ENCODE peak calls at places on chromosomes 5 and 9, in five cellular contexts. One of them, this sample, is unnamed.

GRCh38 chr5:160198886-160199409 is 30.4 kb upstream of the FABP6 start:
- DNase-seq in IMR-90: no peak
- DNase-seq in H1: no peak
- DNase-seq in mesenchymal stem cell: peak; percentile 8
- DNase-seq in neuronal stem cell: no peak
- DNase-seq in this sample: peak; percentile 38

GRCh38 chr5:148585988-148586387 is 68.3 kb downstream of the HTR4 start:
- DNase-seq in IMR-90: no peak
- DNase-seq in H1: no peak
- DNase-seq in mesenchymal stem cell: no peak
- DNase-seq in neuronal stem cell: no peak
- DNase-seq in this sample: no peak

GRCh38 chr9:98280574-98280973 is 25.1 kb upstream of the TBC1D2 start:
- DNase-seq in IMR-90: no peak
- DNase-seq in H1: no peak
- DNase-seq in mesenchymal stem cell: no peak
- DNase-seq in neuronal stem cell: no peak
- DNase-seq in this sample: no peak

GRCh38 chr5:56099346-56099745 is 104.6 kb upstream of the IL6ST start:
- DNase-seq in IMR-90: peak; percentile 56
- DNase-seq in H1: no peak
- DNase-seq in mesenchymal stem cell: peak; percentile 35
- DNase-seq in neuronal stem cell: no peak
- DNase-seq in this sample: no peak

GRCh38 chr5:172658869-172659513 is 17.9 kb downstream of the NEURL1B start:
- DNase-seq in IMR-90: peak; percentile 46
- DNase-seq in H1: no peak
- DNase-seq in mesenchymal stem cell: peak; percentile 48
- DNase-seq in neuronal stem cell: no peak
- DNase-seq in this sample: no peak

GRCh38 chr9:132141364-132141947 is 20.4 kb upstream of the NTNG2 start:
- DNase-seq in IMR-90: no peak
- DNase-seq in H1: no peak
- DNase-seq in mesenchymal stem cell: peak; percentile 2
- DNase-seq in neuronal stem cell: peak; percentile 77
- DNase-seq in this sample: no peak

GRCh38 chr9:7033611-7034010 is 275.8 kb downstream of the KDM4C start:
- DNase-seq in IMR-90: no peak
- DNase-seq in H1: no peak
- DNase-seq in mesenchymal stem cell: no peak
- DNase-seq in neuronal stem cell: no peak
- DNase-seq in this sample: no peak

GRCh38 chr9:110582156-110582555 is 2.6 kb upstream of the SVEP1 start:
- DNase-seq in IMR-90: no peak
- DNase-seq in H1: no peak
- DNase-seq in mesenchymal stem cell: peak; percentile 54
- DNase-seq in neuronal stem cell: no peak
- DNase-seq in this sample: peak; percentile 41

GRCh38 chr5:132431682-132432081 is 58.9 kb downstream of the IRF1 start:
- DNase-seq in IMR-90: no peak
- DNase-seq in H1: no peak
- DNase-seq in mesenchymal stem cell: no peak
- DNase-seq in neuronal stem cell: no peak
- DNase-seq in this sample: no peak

GRCh38 chr9:27047126-27047525 is 41.7 kb upstream of the LRRC19 start:
- DNase-seq in IMR-90: no peak
- DNase-seq in H1: no peak
- DNase-seq in mesenchymal stem cell: no peak
- DNase-seq in neuronal stem cell: no peak
- DNase-seq in this sample: no peak

GRCh38 chr9:109600142-109600541 is 102.0 kb upstream of the PTPN3 start:
- DNase-seq in IMR-90: peak; percentile 80
- DNase-seq in H1: no peak
- DNase-seq in mesenchymal stem cell: peak; percentile 51
- DNase-seq in neuronal stem cell: no peak
- DNase-seq in this sample: no peak

GRCh38 chr9:71769175-71770165 is 1.2 kb upstream of the CEMIP2 start:
- DNase-seq in IMR-90: no peak
- DNase-seq in H1: no peak
- DNase-seq in mesenchymal stem cell: peak; percentile 45
- DNase-seq in neuronal stem cell: no peak
- DNase-seq in this sample: peak; percentile 94

GRCh38 chr9:136175745-136176290 is 29.1 kb downstream of the LHX3 start:
- DNase-seq in IMR-90: no peak
- DNase-seq in H1: no peak
- DNase-seq in mesenchymal stem cell: no peak
- DNase-seq in neuronal stem cell: no peak
- DNase-seq in this sample: no peak

GRCh38 chr9:134624827-134625181 is 16.8 kb upstream of the COL5A1 start:
- DNase-seq in IMR-90: peak; percentile 87
- DNase-seq in H1: no peak
- DNase-seq in mesenchymal stem cell: peak; percentile 97
- DNase-seq in neuronal stem cell: no peak
- DNase-seq in this sample: peak; percentile 16

GRCh38 chr5:73318308-73318719 is 130.3 kb downstream of the FOXD1 start:
- DNase-seq in IMR-90: peak; percentile 77
- DNase-seq in H1: no peak
- DNase-seq in mesenchymal stem cell: no peak
- DNase-seq in neuronal stem cell: no peak
- DNase-seq in this sample: no peak

GRCh38 chr5:133391349-133392136 is 220.8 kb downstream of the FSTL4 start:
- DNase-seq in IMR-90: no peak
- DNase-seq in H1: no peak
- DNase-seq in mesenchymal stem cell: no peak
- DNase-seq in neuronal stem cell: no peak
- DNase-seq in this sample: peak; percentile 5

GRCh38 chr9:762217-762616 is 79.3 kb upstream of the DMRT1 start:
- DNase-seq in IMR-90: no peak
- DNase-seq in H1: no peak
- DNase-seq in mesenchymal stem cell: no peak
- DNase-seq in neuronal stem cell: no peak
- DNase-seq in this sample: no peak

GRCh38 chr9:112785981-112786380 is 35.4 kb downstream of the SNX30 start:
- DNase-seq in IMR-90: no peak
- DNase-seq in H1: no peak
- DNase-seq in mesenchymal stem cell: no peak
- DNase-seq in neuronal stem cell: no peak
- DNase-seq in this sample: no peak

GRCh38 chr5:124456244-124456643 is 290.2 kb downstream of the ZNF608 start:
- DNase-seq in IMR-90: peak; percentile 52
- DNase-seq in H1: no peak
- DNase-seq in mesenchymal stem cell: no peak
- DNase-seq in neuronal stem cell: no peak
- DNase-seq in this sample: no peak

GRCh38 chr9:128473104-128473503 is 17.3 kb downstream of the ODF2 start:
- DNase-seq in IMR-90: no peak
- DNase-seq in H1: no peak
- DNase-seq in mesenchymal stem cell: no peak
- DNase-seq in neuronal stem cell: no peak
- DNase-seq in this sample: no peak

GRCh38 chr9:24391095-24391494 is 154.6 kb downstream of the IZUMO3 start:
- DNase-seq in IMR-90: no peak
- DNase-seq in H1: no peak
- DNase-seq in mesenchymal stem cell: no peak
- DNase-seq in neuronal stem cell: no peak
- DNase-seq in this sample: no peak

GRCh38 chr5:59367791-59368394 is 525.6 kb downstream of the PDE4D start:
- DNase-seq in IMR-90: peak; percentile 66
- DNase-seq in H1: no peak
- DNase-seq in mesenchymal stem cell: peak; percentile 73
- DNase-seq in neuronal stem cell: peak; percentile 52
- DNase-seq in this sample: peak; percentile 56

GRCh38 chr9:69246629-69247028 is 72.6 kb downstream of the TJP2 start:
- DNase-seq in IMR-90: no peak
- DNase-seq in H1: no peak
- DNase-seq in mesenchymal stem cell: no peak
- DNase-seq in neuronal stem cell: no peak
- DNase-seq in this sample: no peak

GRCh38 chr9:109870365-109870764 is 90.4 kb downstream of the PALM2AKAP2 start:
- DNase-seq in IMR-90: no peak
- DNase-seq in H1: no peak
- DNase-seq in mesenchymal stem cell: peak; percentile 68
- DNase-seq in neuronal stem cell: no peak
- DNase-seq in this sample: no peak

GRCh38 chr5:34051374-34051980 is 8.5 kb upstream of the C1QTNF3 start:
- DNase-seq in IMR-90: no peak
- DNase-seq in H1: no peak
- DNase-seq in mesenchymal stem cell: no peak
- DNase-seq in neuronal stem cell: no peak
- DNase-seq in this sample: no peak

GRCh38 chr5:9381464-9381863 is 164.4 kb downstream of the SEMA5A start:
- DNase-seq in IMR-90: no peak
- DNase-seq in H1: no peak
- DNase-seq in mesenchymal stem cell: no peak
- DNase-seq in neuronal stem cell: no peak
- DNase-seq in this sample: no peak

GRCh38 chr5:74570250-74570649 is 70.3 kb downstream of the ENC1 start:
- DNase-seq in IMR-90: no peak
- DNase-seq in H1: no peak
- DNase-seq in mesenchymal stem cell: no peak
- DNase-seq in neuronal stem cell: no peak
- DNase-seq in this sample: no peak

GRCh38 chr9:35274988-35275387 is 113.2 kb downstream of the UNC13B start:
- DNase-seq in IMR-90: no peak
- DNase-seq in H1: no peak
- DNase-seq in mesenchymal stem cell: no peak
- DNase-seq in neuronal stem cell: no peak
- DNase-seq in this sample: no peak

GRCh38 chr9:105413486-105414068 is 34.3 kb upstream of the FSD1L start:
- DNase-seq in IMR-90: peak; percentile 53
- DNase-seq in H1: no peak
- DNase-seq in mesenchymal stem cell: peak; percentile 48
- DNase-seq in neuronal stem cell: no peak
- DNase-seq in this sample: peak; percentile 35

GRCh38 chr9:129717991-129718390 is 34.9 kb downstream of the PTGES start:
- DNase-seq in IMR-90: no peak
- DNase-seq in H1: no peak
- DNase-seq in mesenchymal stem cell: no peak
- DNase-seq in neuronal stem cell: no peak
- DNase-seq in this sample: no peak

GRCh38 chr5:142544946-142545652 is 140.8 kb downstream of the FGF1 start:
- DNase-seq in IMR-90: peak; percentile 54
- DNase-seq in H1: no peak
- DNase-seq in mesenchymal stem cell: peak; percentile 74
- DNase-seq in neuronal stem cell: no peak
- DNase-seq in this sample: no peak

GRCh38 chr5:149135536-149136201 is 5.6 kb upstream of the ABLIM3 start:
- DNase-seq in IMR-90: peak; percentile 92
- DNase-seq in H1: no peak
- DNase-seq in mesenchymal stem cell: peak; percentile 88
- DNase-seq in neuronal stem cell: no peak
- DNase-seq in this sample: no peak

GRCh38 chr9:106921989-106922388 is 59.0 kb downstream of the ZNF462 start:
- DNase-seq in IMR-90: peak; percentile 73
- DNase-seq in H1: no peak
- DNase-seq in mesenchymal stem cell: peak; percentile 35
- DNase-seq in neuronal stem cell: no peak
- DNase-seq in this sample: no peak
- H2BK15ac ChIP-seq in IMR-90: no peak overlapping the region
- H2BK15ac ChIP-seq in H1: no peak overlapping the region
- H2BK15ac ChIP-seq in mesenchymal stem cell: no peak overlapping the region
- H2BK15ac ChIP-seq in neuronal stem cell: no peak overlapping the region
- H2BK15ac ChIP-seq in this sample: no peak overlapping the region

GRCh38 chr5:10439692-10440091 is 2.0 kb upstream of the ROPN1L start:
- DNase-seq in IMR-90: no peak
- DNase-seq in H1: no peak
- DNase-seq in mesenchymal stem cell: no peak
- DNase-seq in neuronal stem cell: no peak
- DNase-seq in this sample: no peak
- H4K91ac ChIP-seq in IMR-90: no peak overlapping the region
- H4K91ac ChIP-seq in H1: no peak overlapping the region
- H4K91ac ChIP-seq in mesenchymal stem cell: no peak overlapping the region
- H4K91ac ChIP-seq in neuronal stem cell: no peak overlapping the region
- H4K91ac ChIP-seq in this sample: no peak overlapping the region

GRCh38 chr9:36487482-36488321 is 85.0 kb upstream of the MELK start:
- DNase-seq in IMR-90: peak; percentile 90
- DNase-seq in H1: peak; percentile 64
- DNase-seq in mesenchymal stem cell: peak; percentile 92
- DNase-seq in neuronal stem cell: peak; percentile 88
- DNase-seq in this sample: peak; percentile 93
- H2BK15ac ChIP-seq in IMR-90: peak overlapping the region; percentile 77
- H2BK15ac ChIP-seq in H1: no peak overlapping the region
- H2BK15ac ChIP-seq in mesenchymal stem cell: peak overlapping the region; percentile 98
- H2BK15ac ChIP-seq in neuronal stem cell: peak overlapping the region; percentile 87
- H2BK15ac ChIP-seq in this sample: no peak overlapping the region

GRCh38 chr5:174420651-174421407 is 303.6 kb upstream of the MSX2 start:
- DNase-seq in IMR-90: no peak
- DNase-seq in H1: no peak
- DNase-seq in mesenchymal stem cell: no peak
- DNase-seq in neuronal stem cell: no peak
- DNase-seq in this sample: no peak
- H4K91ac ChIP-seq in IMR-90: no peak overlapping the region
- H4K91ac ChIP-seq in H1: no peak overlapping the region
- H4K91ac ChIP-seq in mesenchymal stem cell: no peak overlapping the region
- H4K91ac ChIP-seq in neuronal stem cell: no peak overlapping the region
- H4K91ac ChIP-seq in this sample: no peak overlapping the region

This sample was measured in H9.